ENCODE peak calls at places on chromosomes 12 and 14, in seven cellular contexts. One of them, this sample, is unnamed.

GRCh38 chr12:100346660-100347059 is 10.2 kb upstream of the SLC17A8 start:
- DNase-seq in uterus: no peak
- DNase-seq in left lung: no peak
- DNase-seq in WERI-Rb-1: no peak
- DNase-seq in GM23248: no peak
- DNase-seq in naive thymus-derived CD4-positive, alpha-beta T cell: no peak
- DNase-seq in lung: no peak
- DNase-seq in this sample: no peak

GRCh38 chr12:61713121-61713520 is 547.1 kb upstream of the USP15 start:
- DNase-seq in WERI-Rb-1: no peak
- DNase-seq in uterus: no peak
- DNase-seq in GM23248: peak; percentile 0
- DNase-seq in lung: no peak
- DNase-seq in left lung: no peak
- DNase-seq in naive thymus-derived CD4-positive, alpha-beta T cell: no peak
- DNase-seq in this sample: no peak

GRCh38 chr12:4506870-4507269 is 31.8 kb upstream of the RAD51AP1 start:
- DNase-seq in uterus: no peak
- DNase-seq in left lung: no peak
- DNase-seq in WERI-Rb-1: no peak
- DNase-seq in naive thymus-derived CD4-positive, alpha-beta T cell: peak; percentile 84
- DNase-seq in GM23248: peak; percentile 54
- DNase-seq in lung: no peak
- DNase-seq in this sample: peak; percentile 38

GRCh38 chr14:36657409-36658090 is 4.1 kb upstream of the PAX9 start:
- DNase-seq in uterus: no peak
- DNase-seq in WERI-Rb-1: no peak
- DNase-seq in left lung: no peak
- DNase-seq in lung: no peak
- DNase-seq in GM23248: peak; percentile 42
- DNase-seq in naive thymus-derived CD4-positive, alpha-beta T cell: no peak
- DNase-seq in this sample: no peak

GRCh38 chr14:104375551-104376201 is 203.9 kb upstream of the C14orf180 start:
- DNase-seq in lung: no peak
- DNase-seq in uterus: no peak
- DNase-seq in naive thymus-derived CD4-positive, alpha-beta T cell: no peak
- DNase-seq in left lung: no peak
- DNase-seq in WERI-Rb-1: no peak
- DNase-seq in GM23248: no peak
- DNase-seq in this sample: no peak

GRCh38 chr12:122116707-122117535 is 38.4 kb downstream of the MLXIP start:
- DNase-seq in WERI-Rb-1: no peak
- DNase-seq in GM23248: no peak
- DNase-seq in lung: no peak
- DNase-seq in naive thymus-derived CD4-positive, alpha-beta T cell: no peak
- DNase-seq in uterus: no peak
- DNase-seq in left lung: no peak
- DNase-seq in this sample: no peak

GRCh38 chr14:87492556-87492955 is 500.4 kb downstream of the GALC start:
- DNase-seq in lung: no peak
- DNase-seq in uterus: no peak
- DNase-seq in naive thymus-derived CD4-positive, alpha-beta T cell: no peak
- DNase-seq in WERI-Rb-1: no peak
- DNase-seq in GM23248: no peak
- DNase-seq in left lung: no peak
- DNase-seq in this sample: no peak

GRCh38 chr14:103870891-103871595 is 23.7 kb upstream of the PPP1R13B start:
- DNase-seq in naive thymus-derived CD4-positive, alpha-beta T cell: no peak
- DNase-seq in GM23248: no peak
- DNase-seq in lung: no peak
- DNase-seq in uterus: no peak
- DNase-seq in WERI-Rb-1: no peak
- DNase-seq in left lung: no peak
- DNase-seq in this sample: no peak

GRCh38 chr14:61300209-61300608 is 19.1 kb upstream of the TMEM30B start:
- DNase-seq in GM23248: no peak
- DNase-seq in left lung: no peak
- DNase-seq in lung: no peak
- DNase-seq in naive thymus-derived CD4-positive, alpha-beta T cell: no peak
- DNase-seq in WERI-Rb-1: no peak
- DNase-seq in uterus: no peak
- DNase-seq in this sample: no peak

GRCh38 chr12:28550757-28551381 is 360.6 kb downstream of the CCDC91 start:
- DNase-seq in left lung: no peak
- DNase-seq in WERI-Rb-1: no peak
- DNase-seq in naive thymus-derived CD4-positive, alpha-beta T cell: no peak
- DNase-seq in lung: no peak
- DNase-seq in uterus: no peak
- DNase-seq in GM23248: peak; percentile 85
- DNase-seq in this sample: peak; percentile 84

GRCh38 chr12:57063991-57064725 is 14.2 kb upstream of the MYO1A start:
- DNase-seq in left lung: no peak
- DNase-seq in GM23248: no peak
- DNase-seq in WERI-Rb-1: no peak
- DNase-seq in lung: no peak
- DNase-seq in naive thymus-derived CD4-positive, alpha-beta T cell: peak; percentile 85
- DNase-seq in uterus: no peak
- DNase-seq in this sample: no peak

GRCh38 chr12:81502912-81503695 is 256.0 kb downstream of the PPFIA2 start:
- DNase-seq in WERI-Rb-1: no peak
- DNase-seq in uterus: no peak
- DNase-seq in naive thymus-derived CD4-positive, alpha-beta T cell: no peak
- DNase-seq in lung: no peak
- DNase-seq in left lung: no peak
- DNase-seq in GM23248: peak; percentile 91
- DNase-seq in this sample: peak; percentile 14

GRCh38 chr14:90726656-90727055 is 89.6 kb downstream of the TTC7B start:
- DNase-seq in WERI-Rb-1: no peak
- DNase-seq in GM23248: peak; percentile 65
- DNase-seq in lung: peak; percentile 59
- DNase-seq in left lung: peak; percentile 52
- DNase-seq in naive thymus-derived CD4-positive, alpha-beta T cell: no peak
- DNase-seq in uterus: peak; percentile 62
- DNase-seq in this sample: peak; percentile 71

GRCh38 chr14:100871234-100872186 is 32.0 kb downstream of the RTL1 start:
- DNase-seq in left lung: peak; percentile 11
- DNase-seq in uterus: no peak
- DNase-seq in GM23248: peak; percentile 82
- DNase-seq in naive thymus-derived CD4-positive, alpha-beta T cell: no peak
- DNase-seq in lung: no peak
- DNase-seq in WERI-Rb-1: no peak
- DNase-seq in this sample: peak; percentile 63

GRCh38 chr12:132328282-132329029 is 933 bp downstream of the GALNT9 start:
- DNase-seq in uterus: no peak
- DNase-seq in GM23248: no peak
- DNase-seq in WERI-Rb-1: no peak
- DNase-seq in naive thymus-derived CD4-positive, alpha-beta T cell: no peak
- DNase-seq in left lung: no peak
- DNase-seq in lung: no peak
- DNase-seq in this sample: no peak

GRCh38 chr14:26233126-26233525 is 364.7 kb downstream of the NOVA1 start:
- DNase-seq in lung: no peak
- DNase-seq in GM23248: no peak
- DNase-seq in uterus: no peak
- DNase-seq in naive thymus-derived CD4-positive, alpha-beta T cell: no peak
- DNase-seq in WERI-Rb-1: no peak
- DNase-seq in left lung: no peak
- DNase-seq in this sample: no peak

GRCh38 chr14:75301666-75302325 is 23.2 kb downstream of the FOS start:
- DNase-seq in GM23248: no peak
- DNase-seq in left lung: peak; percentile 54
- DNase-seq in WERI-Rb-1: no peak
- DNase-seq in lung: no peak
- DNase-seq in uterus: peak; percentile 50
- DNase-seq in naive thymus-derived CD4-positive, alpha-beta T cell: no peak
- DNase-seq in this sample: no peak

GRCh38 chr14:51395361-51395849 is 155.4 kb downstream of the TMX1 start:
- DNase-seq in GM23248: peak; percentile 78
- DNase-seq in left lung: no peak
- DNase-seq in uterus: peak; percentile 61
- DNase-seq in WERI-Rb-1: peak; percentile 95
- DNase-seq in naive thymus-derived CD4-positive, alpha-beta T cell: no peak
- DNase-seq in lung: no peak
- DNase-seq in this sample: peak; percentile 99

GRCh38 chr12:25550186-25550585 is 2.9 kb downstream of the LMNTD1 start:
- DNase-seq in WERI-Rb-1: no peak
- DNase-seq in left lung: no peak
- DNase-seq in lung: no peak
- DNase-seq in uterus: no peak
- DNase-seq in naive thymus-derived CD4-positive, alpha-beta T cell: no peak
- DNase-seq in GM23248: peak; percentile 73
- DNase-seq in this sample: peak; percentile 21

GRCh38 chr14:90500665-90501370 is 104.0 kb downstream of the CALM1 start:
- DNase-seq in WERI-Rb-1: no peak
- DNase-seq in GM23248: no peak
- DNase-seq in uterus: no peak
- DNase-seq in naive thymus-derived CD4-positive, alpha-beta T cell: no peak
- DNase-seq in left lung: peak; percentile 23
- DNase-seq in lung: no peak
- DNase-seq in this sample: no peak

GRCh38 chr14:22877000-22877501 is 5.5 kb downstream of the LRP10 start:
- DNase-seq in uterus: no peak
- DNase-seq in left lung: no peak
- DNase-seq in lung: no peak
- DNase-seq in GM23248: no peak
- DNase-seq in WERI-Rb-1: no peak
- DNase-seq in naive thymus-derived CD4-positive, alpha-beta T cell: no peak
- DNase-seq in this sample: no peak
- H3K36me3 ChIP-seq in uterus: no peaks in the 10 kb centered on the region
- H3K36me3 ChIP-seq in left lung: no peaks in the 10 kb centered on the region
- H3K36me3 ChIP-seq in lung: peaks cover 12% of the 10 kb centered on the region
- H3K36me3 ChIP-seq in GM23248: peaks cover 26% of the 10 kb centered on the region
- H3K36me3 ChIP-seq in WERI-Rb-1: no peaks in the 10 kb centered on the region
- H3K36me3 ChIP-seq in naive thymus-derived CD4-positive, alpha-beta T cell: peaks cover 32% of the 10 kb centered on the region
- H3K36me3 ChIP-seq in this sample: peaks cover 49% of the 10 kb centered on the region

GRCh38 chr12:116861331-116861730 is 19.9 kb downstream of the HRK start:
- DNase-seq in lung: no peak
- DNase-seq in uterus: peak; percentile 20
- DNase-seq in GM23248: peak; percentile 78
- DNase-seq in naive thymus-derived CD4-positive, alpha-beta T cell: peak; percentile 25
- DNase-seq in WERI-Rb-1: no peak
- DNase-seq in left lung: no peak
- DNase-seq in this sample: no peak

GRCh38 chr12:116863275-116863767 is 17.9 kb downstream of the HRK start:
- DNase-seq in left lung: no peak
- DNase-seq in naive thymus-derived CD4-positive, alpha-beta T cell: no peak
- DNase-seq in uterus: no peak
- DNase-seq in lung: no peak
- DNase-seq in WERI-Rb-1: peak; percentile 44
- DNase-seq in GM23248: peak; percentile 67
- DNase-seq in this sample: no peak

GRCh38 chr12:116862167-116862566 is 19.1 kb downstream of the HRK start:
- DNase-seq in left lung: no peak
- DNase-seq in WERI-Rb-1: no peak
- DNase-seq in naive thymus-derived CD4-positive, alpha-beta T cell: no peak
- DNase-seq in lung: no peak
- DNase-seq in GM23248: no peak
- DNase-seq in uterus: no peak
- DNase-seq in this sample: no peak

GRCh38 chr12:116856729-116857128 is 24.5 kb downstream of the HRK start:
- DNase-seq in GM23248: no peak
- DNase-seq in WERI-Rb-1: no peak
- DNase-seq in naive thymus-derived CD4-positive, alpha-beta T cell: no peak
- DNase-seq in lung: no peak
- DNase-seq in uterus: no peak
- DNase-seq in left lung: no peak
- DNase-seq in this sample: no peak

GRCh38 chr12:116860281-116860680 is 21.0 kb downstream of the HRK start:
- DNase-seq in WERI-Rb-1: no peak
- DNase-seq in GM23248: no peak
- DNase-seq in uterus: no peak
- DNase-seq in left lung: no peak
- DNase-seq in naive thymus-derived CD4-positive, alpha-beta T cell: no peak
- DNase-seq in lung: no peak
- DNase-seq in this sample: no peak
- H3K4me3 ChIP-seq in WERI-Rb-1: no peak overlapping the region
- H3K4me3 ChIP-seq in GM23248: peak overlapping the region; percentile 9
- H3K4me3 ChIP-seq in uterus: peak overlapping the region; percentile 30
- H3K4me3 ChIP-seq in left lung: no peak overlapping the region
- H3K4me3 ChIP-seq in naive thymus-derived CD4-positive, alpha-beta T cell: no peak overlapping the region
- H3K4me3 ChIP-seq in lung: no peak overlapping the region
- H3K4me3 ChIP-seq in this sample: no peak overlapping the region

GRCh38 chr14:55581011-55581806 is 1.2 kb downstream of the KTN1 start:
- DNase-seq in GM23248: peak; percentile 76
- DNase-seq in lung: peak; percentile 34
- DNase-seq in WERI-Rb-1: peak; percentile 19
- DNase-seq in naive thymus-derived CD4-positive, alpha-beta T cell: peak; percentile 46
- DNase-seq in uterus: peak; percentile 46
- DNase-seq in left lung: peak; percentile 49
- DNase-seq in this sample: peak; percentile 30
- H3K36me3 ChIP-seq in GM23248: no peaks in the 10 kb centered on the region
- H3K36me3 ChIP-seq in lung: no peaks in the 10 kb centered on the region
- H3K36me3 ChIP-seq in WERI-Rb-1: peaks cover 6% of the 10 kb centered on the region
- H3K36me3 ChIP-seq in naive thymus-derived CD4-positive, alpha-beta T cell: no peaks in the 10 kb centered on the region
- H3K36me3 ChIP-seq in uterus: no peaks in the 10 kb centered on the region
- H3K36me3 ChIP-seq in left lung: no peaks in the 10 kb centered on the region
- H3K36me3 ChIP-seq in this sample: no peaks in the 10 kb centered on the region

GRCh38 chr14:30558362-30558674 is 640 bp upstream of the G2E3 start:
- DNase-seq in GM23248: no peak
- DNase-seq in lung: no peak
- DNase-seq in uterus: no peak
- DNase-seq in left lung: no peak
- DNase-seq in WERI-Rb-1: no peak
- DNase-seq in naive thymus-derived CD4-positive, alpha-beta T cell: no peak
- DNase-seq in this sample: no peak
- H3K4me3 ChIP-seq in GM23248: peak overlapping the region; percentile 88
- H3K4me3 ChIP-seq in lung: no peak overlapping the region
- H3K4me3 ChIP-seq in uterus: peak overlapping the region; percentile 94
- H3K4me3 ChIP-seq in left lung: peak overlapping the region; percentile 77
- H3K4me3 ChIP-seq in WERI-Rb-1: peak overlapping the region; percentile 90
- H3K4me3 ChIP-seq in naive thymus-derived CD4-positive, alpha-beta T cell: peak overlapping the region; percentile 76
- H3K4me3 ChIP-seq in this sample: peak overlapping the region; percentile 95

GRCh38 chr14:89405712-89406111 is 11.3 kb downstream of the FOXN3 start:
- DNase-seq in lung: no peak
- DNase-seq in naive thymus-derived CD4-positive, alpha-beta T cell: no peak
- DNase-seq in left lung: no peak
- DNase-seq in GM23248: no peak
- DNase-seq in uterus: no peak
- DNase-seq in WERI-Rb-1: no peak
- DNase-seq in this sample: no peak

GRCh38 chr14:89408907-89409675 is 7.9 kb downstream of the FOXN3 start:
- DNase-seq in GM23248: no peak
- DNase-seq in WERI-Rb-1: no peak
- DNase-seq in left lung: no peak
- DNase-seq in naive thymus-derived CD4-positive, alpha-beta T cell: no peak
- DNase-seq in lung: no peak
- DNase-seq in uterus: no peak
- DNase-seq in this sample: peak; percentile 91

GRCh38 chr14:89409961-89410360 is 7.1 kb downstream of the FOXN3 start:
- DNase-seq in lung: no peak
- DNase-seq in naive thymus-derived CD4-positive, alpha-beta T cell: no peak
- DNase-seq in left lung: no peak
- DNase-seq in WERI-Rb-1: no peak
- DNase-seq in uterus: no peak
- DNase-seq in GM23248: no peak
- DNase-seq in this sample: peak; percentile 24

GRCh38 chr14:89407856-89408255 is 9.2 kb downstream of the FOXN3 start:
- DNase-seq in GM23248: peak; percentile 32
- DNase-seq in lung: no peak
- DNase-seq in WERI-Rb-1: no peak
- DNase-seq in uterus: no peak
- DNase-seq in left lung: no peak
- DNase-seq in naive thymus-derived CD4-positive, alpha-beta T cell: no peak
- DNase-seq in this sample: peak; percentile 31

GRCh38 chr14:89406941-89407340 is 10.1 kb downstream of the FOXN3 start:
- DNase-seq in left lung: no peak
- DNase-seq in WERI-Rb-1: no peak
- DNase-seq in lung: no peak
- DNase-seq in GM23248: peak; percentile 19
- DNase-seq in uterus: no peak
- DNase-seq in naive thymus-derived CD4-positive, alpha-beta T cell: no peak
- DNase-seq in this sample: no peak
- H3K36me3 ChIP-seq in left lung: no peaks in the 10 kb centered on the region
- H3K36me3 ChIP-seq in WERI-Rb-1: peaks cover 6% of the 10 kb centered on the region
- H3K36me3 ChIP-seq in lung: no peaks in the 10 kb centered on the region
- H3K36me3 ChIP-seq in GM23248: no peaks in the 10 kb centered on the region
- H3K36me3 ChIP-seq in uterus: no peaks in the 10 kb centered on the region
- H3K36me3 ChIP-seq in naive thymus-derived CD4-positive, alpha-beta T cell: no peaks in the 10 kb centered on the region
- H3K36me3 ChIP-seq in this sample: no peaks in the 10 kb centered on the region

This sample was measured in bronchial epithelial cell.